ENCODE peak calls at places on chromosomes 5 and 9, in seven cellular contexts. X is cardiac fibroblast; P is HTR-8/SVneo; V is activated T-cell treated with anti-CD3 and anti-CD28 coated beads, Interleukin-2, amount 50 U/mL, for 4 hours; L is activated T-helper 1 cell treated with anti-CD3 and anti-CD28 coated beads, Interleukin-12 subunit alpha, Interleukin-12 subunit beta, Interleukin-2, Interleukin-4 antibody, amounts not matched to agents 30 ng/mL and 10 ng/mL and 1 ng/mL, durations not matched to agents 14 hours and 24 hours and 36 hours; R is CMK; O is GM03348. A is an unnamed sample.

GRCh38 chr9:76810377-76810957 is 46.2 kb downstream of the PCA3 start:
- DNase-seq in X (peak; percentile 81), P (peak; percentile 27), V (no peak), L (no peak), R (no peak), O (peak; percentile 64), A (peak; percentile 65)

GRCh38 chr5:132176987-132177386 is 50.7 kb downstream of the P4HA2 start:
- DNase-seq in X (peak; percentile 34), P (no peak), V (no peak), L (no peak), R (no peak), O (no peak), A (peak; percentile 29)

GRCh38 chr5:3220638-3221288 is 374.9 kb upstream of the IRX1 start:
- DNase-seq in X (no peak), P (no peak), V (no peak), L (no peak), R (no peak), O (no peak), A (no peak)

GRCh38 chr5:132267931-132268501 is 10.5 kb downstream of the PDLIM4 start:
- DNase-seq in X (no peak), P (no peak), V (no peak), L (no peak), R (no peak), O (no peak), A (no peak)

GRCh38 chr9:127809562-127810377 is 7.1 kb downstream of the FPGS start:
- DNase-seq in X (peak; percentile 68), P (no peak), V (no peak), L (no peak), R (no peak), O (peak; percentile 39), A (no peak)

GRCh38 chr5:96919754-96920197 is 16.1 kb upstream of the LNPEP start:
- DNase-seq in X (no peak), P (no peak), V (no peak), L (no peak), R (no peak), O (no peak), A (no peak)

GRCh38 chr9:126033318-126033717 is 286.1 kb downstream of the PBX3 start:
- DNase-seq in X (no peak), P (no peak), V (no peak), L (no peak), R (no peak), O (no peak), A (no peak)

GRCh38 chr9:34177906-34178697 is 741 bp upstream of the UBAP1 start:
- DNase-seq in X (no peak), P (no peak), V (no peak), L (no peak), R (no peak), O (no peak), A (no peak)

GRCh38 chr9:72775570-72775969 is 177.3 kb downstream of the ALDH1A1 start:
- DNase-seq in X (no peak), P (no peak), V (no peak), L (no peak), R (no peak), O (no peak), A (no peak)

A was measured in HCEC 1CT.